ENCODE peak calls at places on chromosomes 3 and 15, in five cellular contexts. E, A, C, V and G are unnamed samples.

GRCh38 chr15:96354731-96355560 is 24.4 kb downstream of the NR2F2 start:
- DNase-seq in E (no peak), A (no peak), C (no peak), V (no peak), G (no peak)

GRCh38 chr3:127158614-127159221 is 34.2 kb upstream of the PRR23E start:
- DNase-seq in E (no peak), A (no peak), C (no peak), V (no peak), G (no peak)

GRCh38 chr3:184305577-184305976 is 6.5 kb downstream of the PSMD2 start:
- DNase-seq in E (no peak), A (no peak), C (no peak), V (no peak), G (no peak)

GRCh38 chr3:136473716-136474326 is 223.7 kb downstream of the PCCB start:
- DNase-seq in E (no peak), A (no peak), C (no peak), V (no peak), G (no peak)

GRCh38 chr15:60804986-60805949 is 326.3 kb upstream of the ICE2 start:
- DNase-seq in E (no peak), A (peak; percentile 45), C (no peak), V (no peak), G (no peak)

GRCh38 chr3:142888484-142889262 is at the start of gene PCOLCE2:
- DNase-seq in E (peak; percentile 26), A (peak; percentile 33), C (peak; percentile 8), V (no peak), G (peak; percentile 51)

GRCh38 chr3:113231827-113232253 is 20.5 kb downstream of the BOC start:
- DNase-seq in E (no peak), A (peak; percentile 62), C (no peak), V (no peak), G (no peak)

GRCh38 chr3:17023006-17023664 is 138.4 kb downstream of the PLCL2 start:
- DNase-seq in E (no peak), A (no peak), C (no peak), V (no peak), G (no peak)

GRCh38 chr3:71132995-71133730 is 450.4 kb downstream of the FOXP1 start:
- DNase-seq in E (no peak), A (peak; percentile 46), C (no peak), V (no peak), G (no peak)

GRCh38 chr15:89912145-89912673 is 543 bp downstream of the ARPIN start:
- DNase-seq in E (no peak), A (peak; percentile 68), C (peak; percentile 74), V (no peak), G (peak; percentile 74)

GRCh38 chr3:29764603-29765254 is 483.9 kb downstream of the RBMS3 start:
- DNase-seq in E (no peak), A (peak; percentile 14), C (no peak), V (no peak), G (no peak)

GRCh38 chr3:165820685-165821123 is 16.5 kb downstream of the BCHE start:
- DNase-seq in E (peak; percentile 65), A (no peak), C (no peak), V (no peak), G (no peak)

GRCh38 chr3:33313331-33313730 is 36.1 kb downstream of the FBXL2 start:
- DNase-seq in E (no peak), A (no peak), C (no peak), V (no peak), G (no peak)

GRCh38 chr3:33314993-33315392 is 37.8 kb downstream of the FBXL2 start:
- DNase-seq in E (no peak), A (no peak), C (no peak), V (no peak), G (no peak)

GRCh38 chr3:33317963-33318708 is 40.9 kb downstream of the FBXL2 start:
- DNase-seq in E (peak; percentile 3), A (no peak), C (no peak), V (no peak), G (no peak)

GRCh38 chr3:33315826-33316225 is 38.6 kb downstream of the FBXL2 start:
- DNase-seq in E (no peak), A (no peak), C (no peak), V (no peak), G (no peak)

DNA sequence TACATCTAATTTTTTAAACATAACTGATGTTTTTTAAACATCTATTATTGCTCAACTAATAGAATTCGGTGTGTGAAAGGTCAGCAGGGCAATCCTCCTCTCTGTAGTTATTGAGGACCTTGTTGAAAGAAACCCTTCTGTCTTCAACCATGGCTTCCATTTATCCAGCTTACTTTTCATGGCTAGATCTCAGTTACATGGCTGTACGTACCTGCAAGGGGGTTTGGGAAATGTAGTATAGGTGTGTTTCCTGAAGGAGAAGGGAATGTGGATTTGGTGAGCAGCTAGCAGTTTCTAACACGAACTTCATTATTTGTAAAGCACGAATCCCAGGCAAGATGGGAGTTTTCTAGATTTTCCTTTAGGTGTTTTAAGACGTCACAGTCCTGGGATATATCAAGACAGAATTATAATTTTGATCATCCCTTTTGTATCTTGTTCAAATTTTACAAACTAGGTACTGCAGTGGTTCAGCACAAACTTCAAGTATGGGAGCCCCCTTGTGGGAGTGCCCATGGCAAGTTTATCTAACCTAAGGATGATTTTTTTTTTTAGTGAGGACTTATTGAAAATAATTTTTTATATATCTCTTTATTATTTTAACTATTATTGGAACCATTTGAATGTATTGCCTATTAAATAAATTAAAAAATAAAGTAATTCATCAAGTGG is 41.6 kb downstream of the FBXL2 start:
- DNase-seq in E (no peak), A (no peak), C (no peak), V (no peak), G (no peak)
- TF ChIP-seq CTCF in E (peak; percentile 36), A (no peak), C (no peak), V (no peak), G (no peak)

DNA sequence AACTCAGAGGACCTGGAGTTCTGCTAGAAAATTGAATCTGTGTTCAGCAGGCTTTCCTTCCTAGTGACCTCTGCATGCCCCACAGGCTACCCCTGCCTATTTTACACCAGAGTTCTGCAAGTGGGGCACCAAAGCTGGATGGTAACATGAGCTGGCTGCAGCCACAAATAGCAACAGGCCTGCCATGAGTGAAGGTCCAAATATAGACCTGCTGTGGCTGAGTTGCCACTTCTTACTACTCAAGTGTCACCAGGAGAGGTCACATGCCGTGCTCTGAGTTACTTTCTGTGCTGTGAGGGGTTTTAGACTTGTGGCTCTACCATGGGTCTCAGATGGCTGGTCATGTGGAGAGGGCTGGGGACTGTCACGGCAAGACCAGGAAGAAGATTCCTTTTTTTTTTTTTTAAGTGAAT is at the start of gene FSD2:
- DNase-seq in E (peak; percentile 70), A (no peak), C (peak; percentile 11), V (no peak), G (no peak)
- H3K4me3 ChIP-seq in E (peak within 1 kb of the TSS; percentile 36), A (no peak within 1 kb of the TSS), C (no peak within 1 kb of the TSS), V (no peak within 1 kb of the TSS), G (no peak within 1 kb of the TSS)

GRCh38 chr15:51936119-51936478 is 35.5 kb downstream of the LEO1 start:
- DNase-seq in E (no peak), A (no peak), C (no peak), V (no peak), G (no peak)
- TF ChIP-seq CTCF in E (peak; percentile 16), A (no peak), C (no peak), V (no peak), G (no peak)

DNA sequence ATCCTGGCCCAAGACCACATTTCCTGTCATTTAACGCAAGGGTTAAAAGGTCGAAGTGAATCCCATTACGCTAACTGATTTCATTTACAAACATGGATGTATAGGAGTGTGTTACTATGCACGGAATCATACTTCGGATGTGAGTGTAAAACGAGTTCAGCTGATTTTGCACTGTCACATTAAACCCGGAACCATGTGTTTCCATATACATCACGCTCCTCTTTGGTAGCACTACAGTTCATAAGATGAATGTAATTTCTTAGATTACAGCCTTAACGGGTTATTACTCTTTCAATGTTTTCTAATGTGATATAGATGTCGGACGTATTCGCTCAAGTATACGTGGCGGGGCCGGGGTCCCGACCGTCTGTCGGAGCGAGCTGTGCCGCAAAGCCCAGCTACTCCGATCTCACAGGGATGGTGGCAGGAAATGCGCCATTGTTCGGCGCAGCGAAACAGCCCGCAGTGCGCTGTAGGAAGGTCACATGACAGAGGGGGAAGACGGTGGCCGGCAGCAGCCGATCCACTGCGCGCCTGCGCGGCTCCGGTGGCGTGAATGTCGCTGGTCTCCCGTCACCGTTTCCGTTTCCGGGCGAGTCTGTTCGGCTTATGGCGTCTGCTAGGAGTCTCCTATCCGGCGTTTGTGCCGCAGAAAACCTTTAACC is 97.3 kb downstream of the NPAP1 start:
- DNase-seq in E (peak; percentile 30), A (peak; percentile 85), C (peak; percentile 39), V (peak; percentile 47), G (peak; percentile 58)
- H3K4me3 ChIP-seq in E (no peak overlapping the region), A (peak overlapping the region; percentile 37), C (peak overlapping the region; percentile 14), V (peak overlapping the region; percentile 28), G (no peak overlapping the region)

GRCh38 chr3:36843065-36844051 is 79.0 kb upstream of the DCLK3 start:
- DNase-seq in E (no peak), A (no peak), C (no peak), V (no peak), G (peak; percentile 23)
- TF ChIP-seq CTCF in E (peak; percentile 77), A (no peak), C (peak; percentile 21), V (peak; percentile 38), G (no peak)

DNA sequence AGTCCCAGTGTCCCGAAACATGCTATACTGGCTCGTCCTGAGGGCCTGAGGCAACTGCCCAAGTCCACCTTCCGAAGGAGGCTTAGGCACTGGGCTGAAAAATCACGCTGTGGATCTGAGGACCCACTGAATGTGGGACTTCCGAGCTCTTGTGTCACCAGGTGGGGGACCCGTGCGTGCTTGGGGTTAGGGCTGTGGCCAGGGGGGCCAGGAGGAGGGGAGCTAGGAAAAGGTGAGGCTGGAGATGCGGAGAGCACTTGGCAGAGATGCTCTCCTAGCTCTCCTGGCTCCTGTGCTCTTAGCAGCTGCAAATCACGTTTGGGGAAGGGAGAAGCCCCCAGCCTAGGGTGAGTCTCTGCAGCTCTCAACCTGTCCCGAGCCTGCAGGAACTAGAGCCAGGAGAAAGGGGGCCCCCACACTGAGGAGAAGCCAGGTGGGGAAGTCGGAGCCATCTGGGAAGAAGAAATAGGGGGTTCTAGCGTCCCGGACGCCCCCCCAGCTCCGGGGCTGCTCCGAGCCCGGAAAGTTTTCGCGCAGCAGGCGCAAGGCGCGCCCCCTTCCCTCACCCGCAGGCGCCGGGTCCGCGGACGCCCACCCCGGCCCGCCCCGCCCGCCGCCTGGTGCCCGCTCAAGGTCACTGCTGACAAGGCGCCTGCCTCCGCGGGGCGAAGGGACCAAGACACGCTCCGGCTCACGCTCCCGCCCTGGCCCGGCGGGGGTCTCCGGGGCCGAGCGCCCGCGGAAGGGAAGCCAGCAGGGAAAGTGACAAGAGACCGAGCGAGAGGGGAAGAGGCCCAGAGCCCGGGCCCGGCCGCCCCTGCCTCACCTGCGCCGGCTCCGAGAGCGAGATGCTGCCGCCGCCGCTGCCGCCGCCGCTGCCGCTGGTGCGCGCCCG is 108.7 kb upstream of the SLC6A11 start:
- DNase-seq in E (no peak), A (no peak), C (no peak), V (no peak), G (no peak)
- H3K4me3 ChIP-seq in E (no peak overlapping the region), A (no peak overlapping the region), C (no peak overlapping the region), V (no peak overlapping the region), G (no peak overlapping the region)

GRCh38 chr3:48472673-48472922 is 26.1 kb downstream of the ATRIP start:
- DNase-seq in E (no peak), A (no peak), C (no peak), V (no peak), G (no peak)

GRCh38 chr3:48474619-48475018 is 28.1 kb downstream of the ATRIP start:
- DNase-seq in E (no peak), A (no peak), C (no peak), V (no peak), G (no peak)

GRCh38 chr3:48473617-48473952 is 27.0 kb downstream of the ATRIP start:
- DNase-seq in E (no peak), A (no peak), C (no peak), V (no peak), G (no peak)

GRCh38 chr3:48475188-48475587 is 28.7 kb downstream of the ATRIP start:
- DNase-seq in E (no peak), A (no peak), C (no peak), V (no peak), G (no peak)

GRCh38 chr3:48472923-48473616 is 26.5 kb downstream of the ATRIP start:
- DNase-seq in E (peak; percentile 92), A (peak; percentile 92), C (peak; percentile 96), V (peak; percentile 90), G (peak; percentile 97)
- TF ChIP-seq CTCF in E (peak; percentile 61), A (peak; percentile 23), C (peak; percentile 26), V (peak; percentile 12), G (peak; percentile 35)